ENCODE peak calls at places on chromosomes 2 and 18, in nine cellular contexts. W, F, J, C, Q, I, U, L and D are unnamed samples.

GRCh38 chr2:64934530-64934929 is 54.7 kb upstream of the SLC1A4 start:
- DNase-seq in W (no peak), F (no peak), J (peak), C (peak), Q (no peak), I (no peak), U (no peak), L (no peak), D (no peak)

GRCh38 chr2:15092691-15093090 is 460.2 kb downstream of the LRATD1 start:
- DNase-seq in W (no peak), F (no peak), J (no peak), C (no peak), Q (no peak), I (no peak), U (no peak), L (no peak), D (no peak)

GRCh38 chr18:37364237-37364636 is 201.4 kb downstream of the CELF4 start:
- DNase-seq in W (no peak), F (peak), J (no peak), C (no peak), Q (peak), I (no peak), U (no peak), L (peak), D (peak)

GRCh38 chr18:9366126-9366714 is 31.6 kb downstream of the TWSG1 start:
- DNase-seq in W (no peak), F (peak), J (peak), C (no peak), Q (no peak), I (no peak), U (no peak), L (no peak), D (no peak)

GRCh38 chr2:234091432-234091879 is 41.0 kb downstream of the SPP2 start:
- DNase-seq in W (no peak), F (no peak), J (no peak), C (no peak), Q (no peak), I (no peak), U (no peak), L (no peak), D (no peak)

GRCh38 chr2:15800489-15801329 is 139.6 kb upstream of the MYCN start:
- DNase-seq in W (no peak), F (peak), J (no peak), C (no peak), Q (no peak), I (no peak), U (no peak), L (peak), D (peak)

GRCh38 chr18:12079504-12080237 is 14.0 kb upstream of the ANKRD62 start:
- DNase-seq in W (no peak), F (no peak), J (no peak), C (no peak), Q (no peak), I (no peak), U (no peak), L (no peak), D (no peak)

GRCh38 chr2:73292906-73293533 is 328 bp downstream of the EGR4 start:
- DNase-seq in W (no peak), F (no peak), J (no peak), C (no peak), Q (peak), I (no peak), U (no peak), L (no peak), D (no peak)

GRCh38 chr2:123153041-123153440 is 872.0 kb upstream of the CNTNAP5 start:
- DNase-seq in W (no peak), F (no peak), J (no peak), C (no peak), Q (no peak), I (no peak), U (no peak), L (no peak), D (no peak)

GRCh38 chr18:3655254-3655554 is 205.2 kb downstream of the TGIF1 start:
- DNase-seq in W (no peak), F (no peak), J (no peak), C (no peak), Q (no peak), I (no peak), U (no peak), L (no peak), D (no peak)

GRCh38 chr2:238290079-238290478 is 1.7 kb upstream of the PER2 start:
- DNase-seq in W (no peak), F (peak), J (peak), C (peak), Q (peak), I (peak), U (no peak), L (no peak), D (peak)

GRCh38 chr18:58097127-58097906 is 53.3 kb downstream of the NEDD4L start:
- DNase-seq in W (no peak), F (no peak), J (no peak), C (no peak), Q (no peak), I (no peak), U (no peak), L (no peak), D (peak)

GRCh38 chr2:131038258-131039100 is 54.8 kb downstream of the FAM168B start:
- DNase-seq in W (no peak), F (no peak), J (no peak), C (no peak), Q (no peak), I (no peak), U (no peak), L (no peak), D (no peak)

GRCh38 chr2:220653776-220654175 is 918.3 kb downstream of the EPHA4 start:
- DNase-seq in W (no peak), F (no peak), J (no peak), C (no peak), Q (no peak), I (no peak), U (no peak), L (no peak), D (no peak)

GRCh38 chr2:112757265-112757664 is 7.1 kb downstream of the CKAP2L start:
- DNase-seq in W (no peak), F (no peak), J (no peak), C (no peak), Q (no peak), I (no peak), U (no peak), L (no peak), D (no peak)

GRCh38 chr18:76913583-76913982 is 91.2 kb downstream of the ZNF236 start:
- DNase-seq in W (no peak), F (no peak), J (no peak), C (no peak), Q (no peak), I (no peak), U (no peak), L (no peak), D (no peak)

GRCh38 chr18:42072407-42072806 is 117.4 kb downstream of the PIK3C3 start:
- DNase-seq in W (no peak), F (no peak), J (no peak), C (no peak), Q (no peak), I (no peak), U (no peak), L (no peak), D (no peak)

GRCh38 chr18:2406544-2406943 is 164.8 kb downstream of the METTL4 start:
- DNase-seq in W (no peak), F (no peak), J (no peak), C (no peak), Q (no peak), I (no peak), U (no peak), L (no peak), D (no peak)

GRCh38 chr2:132790232-132790755 is 120.3 kb upstream of the LYPD1 start:
- DNase-seq in W (no peak), F (no peak), J (no peak), C (no peak), Q (no peak), I (no peak), U (no peak), L (no peak), D (no peak)

GRCh38 chr18:3321133-3321812 is 59.3 kb downstream of the MYL12B start:
- DNase-seq in W (no peak), F (no peak), J (peak), C (peak), Q (no peak), I (no peak), U (no peak), L (no peak), D (no peak)

GRCh38 chr2:229129738-229130371 is 141.2 kb downstream of the PID1 start:
- DNase-seq in W (no peak), F (peak), J (peak), C (no peak), Q (no peak), I (no peak), U (no peak), L (no peak), D (no peak)

GRCh38 chr18:32470713-32471633 is at the start of gene GAREM1:
- DNase-seq in W (peak), F (peak), J (peak), C (peak), Q (peak), I (peak), U (peak), L (peak), D (peak)

GRCh38 chr18:58105908-58106673 is 62.1 kb downstream of the NEDD4L start:
- DNase-seq in W (no peak), F (no peak), J (no peak), C (no peak), Q (no peak), I (no peak), U (no peak), L (no peak), D (no peak)

GRCh38 chr2:1432726-1433125 is 19.5 kb downstream of the TPO start:
- DNase-seq in W (no peak), F (no peak), J (no peak), C (no peak), Q (no peak), I (no peak), U (no peak), L (no peak), D (no peak)

GRCh38 chr2:207589143-207589542 is 36.1 kb downstream of the METTL21A start:
- DNase-seq in W (no peak), F (no peak), J (no peak), C (no peak), Q (no peak), I (no peak), U (no peak), L (no peak), D (no peak)

GRCh38 chr18:37006742-37007141 is 177.8 kb downstream of the KIAA1328 start:
- DNase-seq in W (no peak), F (no peak), J (no peak), C (no peak), Q (no peak), I (no peak), U (no peak), L (no peak), D (no peak)

DNA sequence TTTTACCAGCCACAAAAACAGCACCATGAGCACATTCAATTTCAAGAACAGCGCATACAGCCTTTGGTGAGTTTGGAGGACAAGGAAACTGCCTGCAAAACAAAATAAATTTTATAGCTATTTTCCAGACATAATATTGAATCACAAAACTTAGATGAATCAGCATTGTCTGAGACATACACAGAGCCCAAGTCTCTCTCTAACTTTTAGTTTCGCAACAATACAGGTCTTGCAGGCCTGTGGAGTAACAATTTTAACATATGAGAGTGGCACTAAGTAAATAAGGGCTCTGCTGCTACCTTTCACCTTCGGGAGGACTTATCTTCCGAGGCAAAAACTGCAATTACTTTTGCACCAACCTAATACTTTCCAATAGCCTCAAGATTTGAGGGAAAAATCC is 56.1 kb upstream of the PEX13 start:
- DNase-seq in W (no peak), F (no peak), J (no peak), C (no peak), Q (no peak), I (no peak), U (no peak), L (no peak), D (no peak)
- H3K27ac ChIP-seq in W (no peak), F (no peak), J (no peak), C (no peak), Q (no peak), I (no peak), U (no peak), L (no peak), D (no peak)

DNA sequence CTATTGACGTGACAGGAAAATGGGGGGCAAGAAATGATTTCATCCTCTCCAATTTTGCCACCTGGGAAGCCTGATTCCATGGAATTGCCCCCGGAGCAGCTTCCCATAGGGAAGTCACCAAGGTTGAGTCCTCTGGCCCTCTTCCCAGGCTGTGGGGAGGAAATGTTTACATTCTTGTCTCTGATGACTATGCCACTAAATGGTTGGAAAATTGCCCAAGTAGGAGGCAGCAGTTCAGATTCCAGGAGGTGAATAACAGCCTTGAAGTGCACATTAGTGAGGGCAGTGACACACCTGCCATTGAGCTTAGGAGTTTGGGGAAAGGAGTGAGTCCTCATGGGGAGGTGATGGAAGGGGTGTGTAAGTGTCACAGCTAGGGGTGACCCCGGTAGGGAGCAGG is 449.2 kb upstream of the DCC start:
- DNase-seq in W (no peak), F (no peak), J (peak), C (no peak), Q (no peak), I (no peak), U (no peak), L (no peak), D (no peak)
- H3K27ac ChIP-seq in W (no peak), F (no peak), J (no peak), C (no peak), Q (no peak), I (no peak), U (no peak), L (no peak), D (no peak)

GRCh38 chr2:25419678-25420242 is 78.0 kb upstream of the DNMT3A start:
- DNase-seq in W (no peak), F (no peak), J (peak), C (peak), Q (no peak), I (no peak), U (no peak), L (no peak), D (no peak)
- H3K27ac ChIP-seq in W (no peak), F (no peak), J (no peak), C (peak), Q (no peak), I (no peak), U (no peak), L (no peak), D (no peak)

DNA sequence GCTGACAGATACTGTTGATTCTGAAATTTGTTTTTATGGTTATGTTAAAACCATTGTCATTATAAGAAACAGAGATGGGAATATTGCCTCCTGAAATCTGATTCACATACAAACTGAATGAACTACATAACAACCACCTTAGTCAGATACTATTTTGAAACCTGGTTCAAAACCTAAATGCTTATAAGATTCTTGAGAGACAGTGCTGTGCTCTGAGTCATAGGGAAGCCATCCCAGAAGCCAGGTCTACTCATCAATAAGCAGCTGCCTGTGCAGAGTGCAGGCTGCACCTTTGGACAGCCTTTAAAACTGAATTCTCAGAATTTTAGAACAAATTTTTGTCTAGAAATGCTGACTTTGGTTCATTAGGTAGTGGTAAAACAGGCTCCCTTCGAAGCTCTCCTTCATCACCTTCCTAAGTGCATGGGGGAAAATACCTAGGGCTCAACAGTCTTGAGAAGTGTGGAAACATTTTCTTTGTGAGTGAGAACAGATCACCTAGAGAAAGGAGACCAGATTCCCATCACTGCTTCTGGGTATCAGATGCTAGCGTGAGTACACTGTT is at the start of gene SERPINB7:
- DNase-seq in W (no peak), F (no peak), J (no peak), C (no peak), Q (no peak), I (no peak), U (no peak), L (no peak), D (no peak)
- H3K27ac ChIP-seq in W (no peak), F (no peak), J (no peak), C (no peak), Q (no peak), I (no peak), U (no peak), L (no peak), D (no peak)

GRCh38 chr2:68200157-68200787 is 42.6 kb downstream of the PNO1 start:
- DNase-seq in W (no peak), F (no peak), J (no peak), C (peak), Q (no peak), I (no peak), U (no peak), L (no peak), D (no peak)
- H3K27ac ChIP-seq in W (no peak), F (no peak), J (no peak), C (peak), Q (no peak), I (peak), U (no peak), L (no peak), D (no peak)

GRCh38 chr2:230184727-230185578 is 34.8 kb downstream of the SP110 start:
- DNase-seq in W (no peak), F (no peak), J (no peak), C (no peak), Q (no peak), I (no peak), U (no peak), L (no peak), D (no peak)
- H3K27ac ChIP-seq in W (no peak), F (no peak), J (no peak), C (no peak), Q (no peak), I (no peak), U (no peak), L (no peak), D (peak)

DNA sequence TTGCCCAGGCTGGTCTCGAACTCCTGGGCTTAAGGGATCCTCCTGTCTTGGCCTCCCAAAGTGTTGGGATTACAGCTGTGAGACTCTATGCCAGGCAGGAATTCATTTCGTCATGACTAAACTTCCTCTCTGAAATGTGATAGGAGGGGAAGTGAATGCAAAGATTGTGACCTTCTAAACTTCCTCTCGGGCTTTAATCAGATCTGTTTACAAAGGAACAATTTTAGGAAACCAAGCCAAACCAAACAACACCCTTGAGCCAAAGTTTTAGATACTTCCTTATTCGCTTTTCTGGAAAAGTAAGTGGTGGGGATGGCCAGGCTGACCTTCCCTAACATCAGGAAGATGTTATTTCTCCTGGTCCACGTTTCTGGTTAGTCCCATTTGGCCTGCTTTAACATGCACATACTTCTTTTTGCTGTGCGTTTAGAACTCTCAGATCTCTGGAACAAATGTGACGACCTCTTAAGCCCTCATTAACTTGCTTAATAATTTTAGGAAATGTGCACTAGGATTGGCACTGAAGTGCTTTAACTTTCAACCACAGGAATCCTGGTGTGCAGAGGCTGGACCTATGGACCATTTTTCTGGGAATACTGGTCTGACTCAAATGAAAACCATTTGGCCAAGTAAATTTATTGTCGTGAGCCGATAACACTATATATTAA is 33.2 kb upstream of the YES1 start:
- DNase-seq in W (no peak), F (no peak), J (no peak), C (no peak), Q (no peak), I (no peak), U (no peak), L (no peak), D (no peak)
- H3K27ac ChIP-seq in W (no peak), F (no peak), J (no peak), C (no peak), Q (no peak), I (no peak), U (no peak), L (no peak), D (no peak)

DNA sequence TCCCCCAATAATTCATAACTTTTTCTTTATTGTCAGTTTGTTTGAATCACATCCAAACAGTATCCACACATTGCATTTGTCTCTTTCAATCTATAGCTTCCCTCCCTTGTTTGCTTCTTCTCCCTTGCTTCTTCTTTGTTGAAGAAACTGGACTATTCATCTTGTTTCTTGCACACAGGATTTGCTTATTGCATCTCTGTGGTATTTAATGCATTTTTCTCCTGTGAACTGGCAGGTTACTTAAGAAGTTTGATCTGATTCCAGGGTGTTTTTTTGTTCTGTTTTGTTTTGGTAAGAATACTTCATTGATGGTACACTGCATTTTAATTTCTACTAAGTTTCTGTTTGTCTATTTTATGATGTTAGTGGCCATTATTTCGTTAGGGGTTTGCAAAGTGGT is 166.8 kb downstream of the CAMKMT start:
- DNase-seq in W (no peak), F (no peak), J (no peak), C (no peak), Q (no peak), I (no peak), U (no peak), L (no peak), D (no peak)
- H3K27ac ChIP-seq in W (no peak), F (no peak), J (no peak), C (no peak), Q (no peak), I (no peak), U (no peak), L (no peak), D (no peak)

GRCh38 chr2:233083782-233084181 is 23.6 kb downstream of the INPP5D start:
- DNase-seq in W (no peak), F (no peak), J (no peak), C (no peak), Q (no peak), I (no peak), U (no peak), L (no peak), D (no peak)

GRCh38 chr2:233082934-233083755 is 23.0 kb downstream of the INPP5D start:
- DNase-seq in W (no peak), F (no peak), J (peak), C (peak), Q (peak), I (no peak), U (no peak), L (no peak), D (no peak)

GRCh38 chr2:233084488-233084887 is 24.3 kb downstream of the INPP5D start:
- DNase-seq in W (no peak), F (no peak), J (peak), C (peak), Q (peak), I (no peak), U (no peak), L (no peak), D (no peak)

GRCh38 chr2:233085839-233086150 is 25.7 kb downstream of the INPP5D start:
- DNase-seq in W (no peak), F (no peak), J (no peak), C (no peak), Q (no peak), I (no peak), U (no peak), L (no peak), D (no peak)

GRCh38 chr2:233085037-233085838 is 25.1 kb downstream of the INPP5D start:
- DNase-seq in W (no peak), F (no peak), J (peak), C (no peak), Q (peak), I (no peak), U (no peak), L (no peak), D (no peak)
- H3K27ac ChIP-seq in W (no peak), F (no peak), J (peak), C (peak), Q (no peak), I (no peak), U (peak), L (peak), D (peak)